ENCODE peak calls at places on chromosomes 1 and 21, in eight cellular contexts. One of them, this sample, is unnamed.

GRCh38 chr1:55718758-55719671 is 503.9 kb upstream of the USP24 start:
- DNase-seq in T-cell: no peak
- DNase-seq in NCI-H1092: no peak
- DNase-seq in C1 segment of cervical spinal cord: no peak
- DNase-seq in HT1080: peak
- DNase-seq in EL: peak
- DNase-seq in kidney epithelial cell: peak
- DNase-seq in kidney tubule cell: peak
- DNase-seq in this sample: peak

GRCh38 chr1:95916616-95917015 is 682.6 kb downstream of the RWDD3 start:
- DNase-seq in T-cell: no peak
- DNase-seq in NCI-H1092: no peak
- DNase-seq in C1 segment of cervical spinal cord: no peak
- DNase-seq in HT1080: peak
- DNase-seq in EL: peak
- DNase-seq in kidney epithelial cell: no peak
- DNase-seq in kidney tubule cell: no peak
- DNase-seq in this sample: peak

GRCh38 chr1:17117451-17118265 is 1.6 kb downstream of the PADI2 start:
- DNase-seq in T-cell: no peak
- DNase-seq in NCI-H1092: peak
- DNase-seq in C1 segment of cervical spinal cord: no peak
- DNase-seq in HT1080: no peak
- DNase-seq in EL: no peak
- DNase-seq in kidney epithelial cell: no peak
- DNase-seq in kidney tubule cell: no peak
- DNase-seq in this sample: no peak

GRCh38 chr1:94865369-94865768 is 45.2 kb downstream of the SLC44A3 start:
- DNase-seq in T-cell: no peak
- DNase-seq in NCI-H1092: no peak
- DNase-seq in C1 segment of cervical spinal cord: no peak
- DNase-seq in HT1080: no peak
- DNase-seq in EL: peak
- DNase-seq in kidney epithelial cell: no peak
- DNase-seq in kidney tubule cell: peak
- DNase-seq in this sample: peak

GRCh38 chr1:145922266-145922665 is 3.7 kb upstream of the PEX11B start:
- DNase-seq in T-cell: no peak
- DNase-seq in NCI-H1092: no peak
- DNase-seq in C1 segment of cervical spinal cord: no peak
- DNase-seq in HT1080: no peak
- DNase-seq in EL: no peak
- DNase-seq in kidney epithelial cell: no peak
- DNase-seq in kidney tubule cell: no peak
- DNase-seq in this sample: no peak

GRCh38 chr1:85244271-85245053 is 15.0 kb downstream of the C1orf52 start:
- DNase-seq in T-cell: no peak
- DNase-seq in NCI-H1092: no peak
- DNase-seq in C1 segment of cervical spinal cord: no peak
- DNase-seq in HT1080: peak
- DNase-seq in EL: peak
- DNase-seq in kidney epithelial cell: no peak
- DNase-seq in kidney tubule cell: peak
- DNase-seq in this sample: peak

GRCh38 chr1:243465738-243466137 is 209.9 kb downstream of the SDCCAG8 start:
- DNase-seq in T-cell: no peak
- DNase-seq in NCI-H1092: no peak
- DNase-seq in C1 segment of cervical spinal cord: no peak
- DNase-seq in HT1080: no peak
- DNase-seq in EL: no peak
- DNase-seq in kidney epithelial cell: no peak
- DNase-seq in kidney tubule cell: no peak
- DNase-seq in this sample: peak

GRCh38 chr21:43211085-43212071 is 42.6 kb downstream of the CRYAA start:
- DNase-seq in T-cell: no peak
- DNase-seq in NCI-H1092: peak
- DNase-seq in C1 segment of cervical spinal cord: no peak
- DNase-seq in HT1080: no peak
- DNase-seq in EL: no peak
- DNase-seq in kidney epithelial cell: no peak
- DNase-seq in kidney tubule cell: peak
- DNase-seq in this sample: no peak

GRCh38 chr21:35976481-35976880 is 83.8 kb downstream of the SETD4 start:
- DNase-seq in T-cell: no peak
- DNase-seq in NCI-H1092: no peak
- DNase-seq in C1 segment of cervical spinal cord: no peak
- DNase-seq in HT1080: no peak
- DNase-seq in EL: no peak
- DNase-seq in kidney epithelial cell: no peak
- DNase-seq in kidney tubule cell: no peak
- DNase-seq in this sample: no peak

GRCh38 chr1:38758824-38759223 is 100.7 kb downstream of the RRAGC start:
- DNase-seq in T-cell: no peak
- DNase-seq in NCI-H1092: no peak
- DNase-seq in C1 segment of cervical spinal cord: no peak
- DNase-seq in HT1080: no peak
- DNase-seq in EL: no peak
- DNase-seq in kidney epithelial cell: no peak
- DNase-seq in kidney tubule cell: no peak
- DNase-seq in this sample: no peak

GRCh38 chr1:81231729-81232038 is 569.0 kb upstream of the ADGRL2 start:
- DNase-seq in T-cell: no peak
- DNase-seq in NCI-H1092: no peak
- DNase-seq in C1 segment of cervical spinal cord: no peak
- DNase-seq in HT1080: no peak
- DNase-seq in EL: peak
- DNase-seq in kidney epithelial cell: no peak
- DNase-seq in kidney tubule cell: no peak
- DNase-seq in this sample: no peak

GRCh38 chr21:20443558-20444155 is 554.6 kb upstream of the NCAM2 start:
- DNase-seq in T-cell: no peak
- DNase-seq in NCI-H1092: peak
- DNase-seq in C1 segment of cervical spinal cord: no peak
- DNase-seq in HT1080: no peak
- DNase-seq in EL: no peak
- DNase-seq in kidney epithelial cell: no peak
- DNase-seq in kidney tubule cell: peak
- DNase-seq in this sample: peak

GRCh38 chr1:50278961-50279360 is 144.3 kb downstream of the DMRTA2 start:
- DNase-seq in T-cell: no peak
- DNase-seq in NCI-H1092: no peak
- DNase-seq in C1 segment of cervical spinal cord: no peak
- DNase-seq in HT1080: no peak
- DNase-seq in EL: no peak
- DNase-seq in kidney epithelial cell: no peak
- DNase-seq in kidney tubule cell: no peak
- DNase-seq in this sample: no peak

GRCh38 chr1:22739648-22740385 is 29.2 kb downstream of the EPHB2 start:
- DNase-seq in T-cell: no peak
- DNase-seq in NCI-H1092: no peak
- DNase-seq in C1 segment of cervical spinal cord: no peak
- DNase-seq in HT1080: peak
- DNase-seq in EL: peak
- DNase-seq in kidney epithelial cell: peak
- DNase-seq in kidney tubule cell: peak
- DNase-seq in this sample: peak

GRCh38 chr1:27569088-27569459 is 34.9 kb downstream of the AHDC1 start:
- DNase-seq in T-cell: no peak
- DNase-seq in NCI-H1092: no peak
- DNase-seq in C1 segment of cervical spinal cord: no peak
- DNase-seq in HT1080: no peak
- DNase-seq in EL: peak
- DNase-seq in kidney epithelial cell: no peak
- DNase-seq in kidney tubule cell: no peak
- DNase-seq in this sample: no peak

GRCh38 chr1:185644531-185644930 is 89.7 kb upstream of the HMCN1 start:
- DNase-seq in T-cell: no peak
- DNase-seq in NCI-H1092: no peak
- DNase-seq in C1 segment of cervical spinal cord: no peak
- DNase-seq in HT1080: peak
- DNase-seq in EL: no peak
- DNase-seq in kidney epithelial cell: no peak
- DNase-seq in kidney tubule cell: peak
- DNase-seq in this sample: peak

GRCh38 chr1:225845633-225846259 is 35.8 kb downstream of the EPHX1 start:
- DNase-seq in T-cell: no peak
- DNase-seq in NCI-H1092: peak
- DNase-seq in C1 segment of cervical spinal cord: no peak
- DNase-seq in HT1080: peak
- DNase-seq in EL: peak
- DNase-seq in kidney epithelial cell: peak
- DNase-seq in kidney tubule cell: peak
- DNase-seq in this sample: peak

GRCh38 chr21:35925497-35925896 is 134.8 kb downstream of the SETD4 start:
- DNase-seq in T-cell: no peak
- DNase-seq in NCI-H1092: no peak
- DNase-seq in C1 segment of cervical spinal cord: no peak
- DNase-seq in HT1080: peak
- DNase-seq in EL: peak
- DNase-seq in kidney epithelial cell: peak
- DNase-seq in kidney tubule cell: peak
- DNase-seq in this sample: peak

This sample was measured in M059J.